ENCODE peak calls at places on chromosomes 16 and 17, in four cellular contexts. G is NCI-H2081; M is activated CD8-positive, alpha-beta T cell treated with anti-CD3 and anti-CD28 coated beads, Interleukin-2, amount 10 ng/mL, durations not matched to agents 7 days and 5 days; A is GM10248. N is an unnamed sample.

GRCh38 chr17:81578038-81578441 is 25.9 kb upstream of the FAAP100 start:
- DNase-seq in G (no peak), M (no peak), A (no peak), N (peak; percentile 47)

GRCh38 chr17:79693419-79693818 is 37.3 kb upstream of the ENPP7 start:
- DNase-seq in G (no peak), M (no peak), A (no peak), N (no peak)

GRCh38 chr16:8137581-8137980 is 452.7 kb downstream of the TMEM114 start:
- DNase-seq in G (no peak), M (no peak), A (no peak), N (no peak)

GRCh38 chr17:47315451-47316266 is 8.1 kb upstream of the EFCAB13 start:
- DNase-seq in G (peak; percentile 43), M (peak; percentile 57), A (peak; percentile 67), N (peak; percentile 77)

GRCh38 chr17:78748730-78749317 is 33.2 kb downstream of the CYTH1 start:
- DNase-seq in G (no peak), M (peak; percentile 90), A (no peak), N (peak; percentile 17)

GRCh38 chr16:70396209-70396904 is 42.5 kb downstream of the ST3GAL2 start:
- DNase-seq in G (no peak), M (no peak), A (no peak), N (peak; percentile 19)

GRCh38 chr16:88382491-88383400 is at the start of gene ZNF469:
- DNase-seq in G (no peak), M (no peak), A (no peak), N (peak; percentile 12)

GRCh38 chr17:41518789-41519449 is at the start of gene KRT15:
- DNase-seq in G (peak; percentile 75), M (no peak), A (no peak), N (peak; percentile 29)

N was measured in kidney tubule cell.